ENCODE peak calls at places on chromosomes 13 and 19, in ten cellular contexts. One of them, this sample, is unnamed. For H3K36me3, the result is how much of the 10 kb centered on the place peaks cover.

GRCh38 chr13:21964686-21965085 is 293.8 kb downstream of the FGF9 start:
- DNase-seq in tibial artery: no peak
- DNase-seq in heart left ventricle: no peak
- DNase-seq in heart right ventricle: no peak
- DNase-seq in uterus: no peak
- DNase-seq in psoas muscle: no peak
- DNase-seq in lower lobe of right lung: no peak
- DNase-seq in mucosa of descending colon: no peak
- DNase-seq in fibroblast of lung: no peak
- DNase-seq in astrocyte: no peak
- DNase-seq in this sample: no peak

GRCh38 chr19:49976496-49976895 is 15.5 kb upstream of the SIGLEC11 start:
- DNase-seq in astrocyte: no peak
- DNase-seq in uterus: no peak
- DNase-seq in psoas muscle: no peak
- DNase-seq in lower lobe of right lung: peak
- DNase-seq in heart left ventricle: no peak
- DNase-seq in heart right ventricle: no peak
- DNase-seq in tibial artery: no peak
- DNase-seq in fibroblast of lung: no peak
- DNase-seq in mucosa of descending colon: peak
- DNase-seq in this sample: no peak

GRCh38 chr19:15635016-15635805 is 5.5 kb upstream of the CYP4F3 start:
- DNase-seq in heart right ventricle: no peak
- DNase-seq in astrocyte: no peak
- DNase-seq in mucosa of descending colon: no peak
- DNase-seq in heart left ventricle: no peak
- DNase-seq in tibial artery: no peak
- DNase-seq in fibroblast of lung: no peak
- DNase-seq in uterus: no peak
- DNase-seq in lower lobe of right lung: no peak
- DNase-seq in psoas muscle: no peak
- DNase-seq in this sample: no peak

GRCh38 chr19:57406516-57407123 is 4.3 kb upstream of the ZNF17 start:
- DNase-seq in heart left ventricle: peak
- DNase-seq in heart right ventricle: peak
- DNase-seq in mucosa of descending colon: peak
- DNase-seq in tibial artery: no peak
- DNase-seq in astrocyte: no peak
- DNase-seq in psoas muscle: peak
- DNase-seq in fibroblast of lung: peak
- DNase-seq in uterus: no peak
- DNase-seq in lower lobe of right lung: peak
- DNase-seq in this sample: no peak

GRCh38 chr13:23899555-23899954 is 2.3 kb upstream of the C1QTNF9B start:
- DNase-seq in fibroblast of lung: peak
- DNase-seq in heart right ventricle: peak
- DNase-seq in astrocyte: peak
- DNase-seq in lower lobe of right lung: no peak
- DNase-seq in mucosa of descending colon: no peak
- DNase-seq in heart left ventricle: no peak
- DNase-seq in psoas muscle: no peak
- DNase-seq in tibial artery: no peak
- DNase-seq in uterus: peak
- DNase-seq in this sample: no peak

GRCh38 chr19:48654299-48655059 is 8.5 kb upstream of the CA11 start:
- DNase-seq in psoas muscle: no peak
- DNase-seq in uterus: no peak
- DNase-seq in mucosa of descending colon: no peak
- DNase-seq in lower lobe of right lung: no peak
- DNase-seq in tibial artery: no peak
- DNase-seq in heart right ventricle: no peak
- DNase-seq in astrocyte: no peak
- DNase-seq in heart left ventricle: no peak
- DNase-seq in fibroblast of lung: peak
- DNase-seq in this sample: no peak

GRCh38 chr13:84574851-84575250 is 692.6 kb upstream of the SLITRK1 start:
- DNase-seq in heart left ventricle: no peak
- DNase-seq in astrocyte: peak
- DNase-seq in fibroblast of lung: peak
- DNase-seq in psoas muscle: no peak
- DNase-seq in heart right ventricle: no peak
- DNase-seq in mucosa of descending colon: no peak
- DNase-seq in lower lobe of right lung: no peak
- DNase-seq in uterus: no peak
- DNase-seq in tibial artery: no peak
- DNase-seq in this sample: peak

GRCh38 chr19:39409886-39410619 is 2.4 kb upstream of the PLEKHG2 start:
- DNase-seq in psoas muscle: peak
- DNase-seq in lower lobe of right lung: peak
- DNase-seq in heart left ventricle: peak
- DNase-seq in tibial artery: peak
- DNase-seq in fibroblast of lung: peak
- DNase-seq in uterus: peak
- DNase-seq in mucosa of descending colon: peak
- DNase-seq in astrocyte: no peak
- DNase-seq in heart right ventricle: peak
- DNase-seq in this sample: no peak

GRCh38 chr13:113080361-113080831 is 25.2 kb upstream of the F7 start:
- DNase-seq in lower lobe of right lung: no peak
- DNase-seq in fibroblast of lung: no peak
- DNase-seq in mucosa of descending colon: no peak
- DNase-seq in heart right ventricle: no peak
- DNase-seq in tibial artery: no peak
- DNase-seq in uterus: no peak
- DNase-seq in heart left ventricle: no peak
- DNase-seq in astrocyte: no peak
- DNase-seq in psoas muscle: no peak
- DNase-seq in this sample: no peak

DNA sequence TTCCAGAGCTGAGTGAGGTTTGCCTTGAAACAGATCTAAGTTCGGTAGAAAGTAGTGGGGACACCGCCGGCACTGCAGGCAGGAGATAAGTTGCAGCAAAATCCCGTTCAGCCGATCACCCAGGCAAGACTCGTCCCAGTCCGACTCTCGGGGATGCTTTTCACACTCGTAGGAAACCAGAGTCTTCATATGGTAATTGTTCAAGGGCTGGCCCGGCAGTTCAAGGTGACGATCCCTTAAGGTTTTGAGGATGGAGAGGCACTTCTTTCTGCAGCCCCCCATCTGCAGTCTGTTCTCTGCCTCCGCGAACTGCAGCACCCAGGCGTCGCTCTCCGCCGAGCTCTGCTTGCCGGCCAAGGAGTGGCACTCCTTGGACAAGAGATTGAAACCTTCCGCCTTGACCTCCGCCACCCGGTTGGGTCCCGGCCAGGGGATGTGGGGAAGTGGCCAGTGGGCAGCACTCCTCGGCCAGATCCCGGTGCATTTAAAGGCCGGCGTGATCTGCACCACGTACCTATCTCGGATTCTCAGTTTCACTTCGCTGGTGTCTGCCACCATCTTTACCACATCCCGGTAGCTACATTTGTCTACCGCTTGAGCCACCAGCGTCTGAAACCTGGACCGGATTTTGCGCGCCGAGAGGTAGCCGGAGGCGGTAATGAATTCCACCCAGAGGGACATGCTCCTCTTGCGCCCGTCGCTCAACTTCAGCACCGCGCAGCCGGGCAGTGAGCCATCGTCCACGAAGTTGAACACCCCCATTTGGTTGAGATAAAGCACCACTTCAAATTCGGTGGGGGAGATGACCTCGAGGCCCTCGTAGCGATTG is 1.1 kb downstream of the MAB21L1 start:
- DNase-seq in fibroblast of lung: peak
- DNase-seq in tibial artery: peak
- DNase-seq in lower lobe of right lung: no peak
- DNase-seq in mucosa of descending colon: peak
- DNase-seq in astrocyte: peak
- DNase-seq in uterus: no peak
- DNase-seq in heart right ventricle: peak
- DNase-seq in psoas muscle: peak
- DNase-seq in heart left ventricle: peak
- DNase-seq in this sample: no peak
- H3K4me3 ChIP-seq in fibroblast of lung: peak
- H3K4me3 ChIP-seq in tibial artery: peak
- H3K4me3 ChIP-seq in lower lobe of right lung: peak
- H3K4me3 ChIP-seq in mucosa of descending colon: no peak
- H3K4me3 ChIP-seq in astrocyte: peak
- H3K4me3 ChIP-seq in uterus: no peak
- H3K4me3 ChIP-seq in heart right ventricle: peak
- H3K4me3 ChIP-seq in psoas muscle: peak
- H3K4me3 ChIP-seq in heart left ventricle: peak
- H3K4me3 ChIP-seq in this sample: peak

DNA sequence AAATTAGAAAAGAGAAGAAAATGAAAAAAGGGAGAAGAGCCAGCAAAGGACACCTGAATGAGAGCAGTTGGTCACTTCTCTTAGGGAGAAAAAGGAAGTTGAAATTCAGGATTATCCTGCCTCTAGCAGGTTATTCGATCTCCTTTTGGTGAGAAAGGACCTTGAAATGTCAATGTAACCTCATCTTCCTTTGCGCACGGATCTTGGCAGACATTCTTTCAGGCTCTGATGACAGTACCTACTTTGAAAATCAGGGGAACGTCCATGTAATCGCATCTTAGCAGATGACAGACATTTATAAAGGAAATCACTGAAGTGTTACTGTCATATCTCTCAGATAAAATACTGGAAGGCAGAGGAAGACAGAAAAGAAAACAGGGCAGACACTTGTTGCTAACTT is 36.7 kb downstream of the FRY start:
- DNase-seq in heart left ventricle: no peak
- DNase-seq in mucosa of descending colon: no peak
- DNase-seq in psoas muscle: no peak
- DNase-seq in fibroblast of lung: no peak
- DNase-seq in heart right ventricle: no peak
- DNase-seq in tibial artery: no peak
- DNase-seq in astrocyte: no peak
- DNase-seq in lower lobe of right lung: no peak
- DNase-seq in uterus: no peak
- DNase-seq in this sample: no peak
- TF ChIP-seq CTCF in heart left ventricle: no peak
- TF ChIP-seq CTCF in mucosa of descending colon: no peak
- TF ChIP-seq CTCF in psoas muscle: no peak
- TF ChIP-seq CTCF in fibroblast of lung: no peak
- TF ChIP-seq CTCF in heart right ventricle: no peak
- TF ChIP-seq CTCF in tibial artery: no peak
- TF ChIP-seq CTCF in astrocyte: no peak
- TF ChIP-seq CTCF in lower lobe of right lung: no peak
- TF ChIP-seq CTCF in uterus: no peak
- TF ChIP-seq CTCF in this sample: no peak

GRCh38 chr13:99523838-99524237 is 22.6 kb downstream of the TM9SF2 start:
- DNase-seq in mucosa of descending colon: no peak
- DNase-seq in heart left ventricle: no peak
- DNase-seq in lower lobe of right lung: no peak
- DNase-seq in psoas muscle: no peak
- DNase-seq in heart right ventricle: no peak
- DNase-seq in astrocyte: no peak
- DNase-seq in uterus: no peak
- DNase-seq in tibial artery: no peak
- DNase-seq in fibroblast of lung: no peak
- DNase-seq in this sample: no peak

GRCh38 chr13:99528547-99528946 is 27.3 kb downstream of the TM9SF2 start:
- DNase-seq in psoas muscle: no peak
- DNase-seq in mucosa of descending colon: no peak
- DNase-seq in tibial artery: no peak
- DNase-seq in fibroblast of lung: peak
- DNase-seq in heart right ventricle: no peak
- DNase-seq in astrocyte: no peak
- DNase-seq in lower lobe of right lung: no peak
- DNase-seq in uterus: no peak
- DNase-seq in heart left ventricle: no peak
- DNase-seq in this sample: no peak

GRCh38 chr13:99526549-99526948 is 25.3 kb downstream of the TM9SF2 start:
- DNase-seq in uterus: no peak
- DNase-seq in astrocyte: no peak
- DNase-seq in psoas muscle: no peak
- DNase-seq in tibial artery: no peak
- DNase-seq in fibroblast of lung: no peak
- DNase-seq in lower lobe of right lung: no peak
- DNase-seq in heart left ventricle: no peak
- DNase-seq in mucosa of descending colon: no peak
- DNase-seq in heart right ventricle: no peak
- DNase-seq in this sample: no peak

GRCh38 chr13:99527346-99527745 is 26.1 kb downstream of the TM9SF2 start:
- DNase-seq in psoas muscle: no peak
- DNase-seq in uterus: no peak
- DNase-seq in astrocyte: no peak
- DNase-seq in tibial artery: no peak
- DNase-seq in lower lobe of right lung: no peak
- DNase-seq in mucosa of descending colon: no peak
- DNase-seq in heart right ventricle: no peak
- DNase-seq in fibroblast of lung: no peak
- DNase-seq in heart left ventricle: no peak
- DNase-seq in this sample: no peak

DNA sequence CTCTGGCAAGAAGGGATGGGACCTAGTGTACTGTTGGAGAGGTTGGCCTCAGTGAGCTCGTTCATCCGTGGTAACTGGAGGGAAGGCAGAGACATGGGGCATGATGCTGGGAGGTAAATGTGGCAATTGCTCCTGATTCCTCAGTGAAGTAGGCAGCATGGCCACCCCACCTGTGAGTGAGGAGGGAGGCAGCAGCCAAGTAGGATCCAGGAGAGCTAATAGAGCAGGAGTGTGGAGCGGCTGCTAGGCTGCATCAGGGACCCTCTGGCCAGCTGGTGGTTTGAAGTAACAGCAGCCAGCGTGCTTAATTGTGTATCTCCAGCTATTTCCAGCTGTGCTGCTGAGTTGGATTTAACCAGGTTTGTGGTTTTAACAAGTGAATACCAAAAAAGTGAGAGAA is 24.7 kb downstream of the TM9SF2 start:
- DNase-seq in uterus: no peak
- DNase-seq in psoas muscle: no peak
- DNase-seq in tibial artery: no peak
- DNase-seq in heart left ventricle: no peak
- DNase-seq in astrocyte: no peak
- DNase-seq in mucosa of descending colon: no peak
- DNase-seq in fibroblast of lung: no peak
- DNase-seq in heart right ventricle: no peak
- DNase-seq in lower lobe of right lung: no peak
- DNase-seq in this sample: no peak
- H3K36me3 ChIP-seq in uterus: under half
- H3K36me3 ChIP-seq in psoas muscle: half or more
- H3K36me3 ChIP-seq in tibial artery: half or more
- H3K36me3 ChIP-seq in heart left ventricle: half or more
- H3K36me3 ChIP-seq in astrocyte: under half
- H3K36me3 ChIP-seq in mucosa of descending colon: under half
- H3K36me3 ChIP-seq in fibroblast of lung: under half
- H3K36me3 ChIP-seq in heart right ventricle: half or more
- H3K36me3 ChIP-seq in lower lobe of right lung: half or more
- H3K36me3 ChIP-seq in this sample: under half

DNA sequence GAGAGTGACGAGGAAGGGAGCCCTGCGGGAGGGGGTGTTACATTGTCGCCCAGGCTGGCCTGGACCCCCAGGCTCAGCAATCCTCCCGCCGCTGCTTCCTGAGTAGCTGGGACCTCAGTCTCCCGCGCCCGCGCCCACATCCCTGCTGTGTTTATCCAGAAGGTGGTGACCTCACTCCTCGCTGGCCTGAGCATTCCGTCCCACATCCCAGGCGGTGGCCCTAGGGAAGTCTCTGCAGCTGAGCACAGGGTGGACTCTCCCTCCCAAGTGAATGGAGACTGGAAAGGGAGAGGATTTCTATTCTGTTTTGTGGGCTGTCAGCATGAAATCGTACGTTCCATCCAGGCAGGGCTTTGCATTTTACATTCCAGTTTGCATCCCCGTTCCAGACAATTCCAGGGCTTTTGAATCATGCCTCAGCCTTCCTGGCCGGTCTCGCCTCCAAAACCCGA is 401 bp upstream of the ZNF765 start:
- DNase-seq in heart left ventricle: peak
- DNase-seq in astrocyte: peak
- DNase-seq in tibial artery: peak
- DNase-seq in mucosa of descending colon: peak
- DNase-seq in lower lobe of right lung: peak
- DNase-seq in heart right ventricle: peak
- DNase-seq in uterus: peak
- DNase-seq in fibroblast of lung: no peak
- DNase-seq in psoas muscle: peak
- DNase-seq in this sample: peak
- H3K4me3 ChIP-seq in heart left ventricle: peak
- H3K4me3 ChIP-seq in astrocyte: peak
- H3K4me3 ChIP-seq in tibial artery: peak
- H3K4me3 ChIP-seq in mucosa of descending colon: peak
- H3K4me3 ChIP-seq in lower lobe of right lung: peak
- H3K4me3 ChIP-seq in heart right ventricle: peak
- H3K4me3 ChIP-seq in uterus: peak
- H3K4me3 ChIP-seq in fibroblast of lung: peak
- H3K4me3 ChIP-seq in psoas muscle: peak
- H3K4me3 ChIP-seq in this sample: peak

This sample was measured in BJ.